ENCODE peak calls at places on chromosomes 12 and 14, in five cellular contexts. One of them, this sample, is unnamed.

GRCh38 chr14:95713596-95714371 is at the start of gene TCL1A:
- DNase-seq in body of pancreas: no peak
- DNase-seq in fibroblast of lung: no peak
- DNase-seq in HepG2: no peak
- DNase-seq in tibial artery: no peak
- DNase-seq in this sample: no peak

GRCh38 chr14:57461777-57462320 is 31.8 kb downstream of the CCDC198 start:
- DNase-seq in tibial artery: no peak
- DNase-seq in HepG2: no peak
- DNase-seq in fibroblast of lung: no peak
- DNase-seq in body of pancreas: no peak
- DNase-seq in this sample: no peak

GRCh38 chr12:103462675-103463074 is 33.1 kb downstream of the C12orf42 start:
- DNase-seq in tibial artery: no peak
- DNase-seq in body of pancreas: no peak
- DNase-seq in HepG2: no peak
- DNase-seq in fibroblast of lung: no peak
- DNase-seq in this sample: no peak

GRCh38 chr14:104142136-104143041 is 4.0 kb downstream of the KIF26A start:
- DNase-seq in body of pancreas: no peak
- DNase-seq in HepG2: no peak
- DNase-seq in tibial artery: peak; percentile 48
- DNase-seq in fibroblast of lung: no peak
- DNase-seq in this sample: no peak

GRCh38 chr14:44897844-44898151 is 63.9 kb downstream of the KLHL28 start:
- DNase-seq in tibial artery: no peak
- DNase-seq in HepG2: no peak
- DNase-seq in fibroblast of lung: peak; percentile 54
- DNase-seq in body of pancreas: no peak
- DNase-seq in this sample: no peak

GRCh38 chr12:120190985-120191480 is 3.5 kb downstream of the GCN1 start:
- DNase-seq in tibial artery: no peak
- DNase-seq in HepG2: no peak
- DNase-seq in fibroblast of lung: no peak
- DNase-seq in body of pancreas: no peak
- DNase-seq in this sample: no peak

GRCh38 chr12:3034067-3034750 is 43.0 kb upstream of the TSPAN9 start:
- DNase-seq in tibial artery: no peak
- DNase-seq in HepG2: peak; percentile 55
- DNase-seq in body of pancreas: peak; percentile 77
- DNase-seq in fibroblast of lung: peak; percentile 70
- DNase-seq in this sample: peak; percentile 87

GRCh38 chr12:4664111-4664510 is 15.2 kb downstream of the NDUFA9 start:
- DNase-seq in tibial artery: no peak
- DNase-seq in HepG2: no peak
- DNase-seq in fibroblast of lung: peak; percentile 78
- DNase-seq in body of pancreas: no peak
- DNase-seq in this sample: no peak

GRCh38 chr14:51653096-51653814 is 1.5 kb downstream of the FRMD6 start:
- DNase-seq in HepG2: no peak
- DNase-seq in fibroblast of lung: peak; percentile 89
- DNase-seq in tibial artery: no peak
- DNase-seq in body of pancreas: no peak
- DNase-seq in this sample: peak; percentile 20

GRCh38 chr12:27497446-27497845 is 26.6 kb upstream of the PPFIBP1 start:
- DNase-seq in fibroblast of lung: no peak
- DNase-seq in body of pancreas: no peak
- DNase-seq in HepG2: no peak
- DNase-seq in tibial artery: no peak
- DNase-seq in this sample: no peak

GRCh38 chr12:99043319-99043914 is 398.3 kb downstream of the APAF1 start:
- DNase-seq in fibroblast of lung: peak; percentile 71
- DNase-seq in HepG2: peak; percentile 45
- DNase-seq in tibial artery: no peak
- DNase-seq in body of pancreas: peak; percentile 74
- DNase-seq in this sample: peak; percentile 53

GRCh38 chr14:55911794-55912193 is 206.4 kb upstream of the PELI2 start:
- DNase-seq in tibial artery: no peak
- DNase-seq in fibroblast of lung: no peak
- DNase-seq in body of pancreas: no peak
- DNase-seq in HepG2: no peak
- DNase-seq in this sample: no peak

GRCh38 chr12:77667101-77667500 is 163.6 kb upstream of the NAV3 start:
- DNase-seq in body of pancreas: no peak
- DNase-seq in fibroblast of lung: peak; percentile 14
- DNase-seq in tibial artery: no peak
- DNase-seq in HepG2: no peak
- DNase-seq in this sample: no peak

GRCh38 chr14:103232338-103232808 is 101.7 kb upstream of the EIF5 start:
- DNase-seq in body of pancreas: no peak
- DNase-seq in HepG2: no peak
- DNase-seq in fibroblast of lung: no peak
- DNase-seq in tibial artery: peak; percentile 47
- DNase-seq in this sample: no peak

GRCh38 chr14:99838555-99839193 is 45.5 kb downstream of the EML1 start:
- DNase-seq in fibroblast of lung: peak; percentile 13
- DNase-seq in HepG2: peak; percentile 84
- DNase-seq in body of pancreas: no peak
- DNase-seq in tibial artery: no peak
- DNase-seq in this sample: peak; percentile 54

GRCh38 chr14:72701610-72702009 is 192.3 kb downstream of the DPF3 start:
- DNase-seq in body of pancreas: no peak
- DNase-seq in tibial artery: peak; percentile 67
- DNase-seq in HepG2: no peak
- DNase-seq in fibroblast of lung: no peak
- DNase-seq in this sample: no peak

GRCh38 chr14:55412686-55413085 is 1.1 kb upstream of the ATG14 start:
- DNase-seq in HepG2: no peak
- DNase-seq in fibroblast of lung: no peak
- DNase-seq in body of pancreas: no peak
- DNase-seq in tibial artery: no peak
- DNase-seq in this sample: no peak

GRCh38 chr12:45674583-45674982 is 54.9 kb upstream of the ARID2 start:
- DNase-seq in tibial artery: peak; percentile 78
- DNase-seq in body of pancreas: peak; percentile 22
- DNase-seq in fibroblast of lung: peak; percentile 96
- DNase-seq in HepG2: no peak
- DNase-seq in this sample: no peak

GRCh38 chr12:18813753-18814152 is 75.8 kb downstream of the CAPZA3 start:
- DNase-seq in tibial artery: no peak
- DNase-seq in HepG2: no peak
- DNase-seq in fibroblast of lung: no peak
- DNase-seq in body of pancreas: no peak
- DNase-seq in this sample: no peak

GRCh38 chr12:14138495-14138894 is 157.1 kb upstream of the GRIN2B start:
- DNase-seq in fibroblast of lung: no peak
- DNase-seq in HepG2: no peak
- DNase-seq in body of pancreas: no peak
- DNase-seq in tibial artery: no peak
- DNase-seq in this sample: peak; percentile 36

GRCh38 chr12:47082283-47082962 is 2.7 kb upstream of the AMIGO2 start:
- DNase-seq in body of pancreas: no peak
- DNase-seq in HepG2: no peak
- DNase-seq in tibial artery: no peak
- DNase-seq in fibroblast of lung: no peak
- DNase-seq in this sample: no peak

GRCh38 chr12:3930216-3930615 is 57.0 kb upstream of the PARP11 start:
- DNase-seq in fibroblast of lung: no peak
- DNase-seq in body of pancreas: no peak
- DNase-seq in tibial artery: no peak
- DNase-seq in HepG2: no peak
- DNase-seq in this sample: no peak

GRCh38 chr14:54579606-54580005 is 12.7 kb downstream of the SAMD4A start:
- DNase-seq in body of pancreas: no peak
- DNase-seq in HepG2: no peak
- DNase-seq in fibroblast of lung: no peak
- DNase-seq in tibial artery: no peak
- DNase-seq in this sample: no peak

GRCh38 chr12:21940549-21940948 is 677 bp downstream of the ABCC9 start:
- DNase-seq in HepG2: no peak
- DNase-seq in tibial artery: no peak
- DNase-seq in body of pancreas: no peak
- DNase-seq in fibroblast of lung: peak; percentile 8
- DNase-seq in this sample: peak; percentile 34

GRCh38 chr12:21942377-21942703 is 1.1 kb upstream of the ABCC9 start:
- DNase-seq in tibial artery: no peak
- DNase-seq in fibroblast of lung: no peak
- DNase-seq in body of pancreas: no peak
- DNase-seq in HepG2: no peak
- DNase-seq in this sample: no peak

GRCh38 chr12:21940972-21941521 is at the start of gene ABCC9:
- DNase-seq in fibroblast of lung: peak; percentile 48
- DNase-seq in body of pancreas: peak; percentile 60
- DNase-seq in tibial artery: peak; percentile 74
- DNase-seq in HepG2: no peak
- DNase-seq in this sample: peak; percentile 77

GRCh38 chr12:21939435-21939834 is 1.8 kb downstream of the ABCC9 start:
- DNase-seq in HepG2: no peak
- DNase-seq in body of pancreas: peak; percentile 11
- DNase-seq in fibroblast of lung: no peak
- DNase-seq in tibial artery: no peak
- DNase-seq in this sample: peak; percentile 72

GRCh38 chr12:21941522-21942376 is 523 bp upstream of the ABCC9 start:
- DNase-seq in body of pancreas: peak; percentile 68
- DNase-seq in tibial artery: peak; percentile 77
- DNase-seq in fibroblast of lung: peak; percentile 35
- DNase-seq in HepG2: no peak
- DNase-seq in this sample: peak; percentile 93
- H3K4me3 ChIP-seq in body of pancreas: peak overlapping the region; percentile 27
- H3K4me3 ChIP-seq in tibial artery: peak overlapping the region; percentile 70
- H3K4me3 ChIP-seq in fibroblast of lung: peak overlapping the region; percentile 79
- H3K4me3 ChIP-seq in HepG2: no peak overlapping the region
- H3K4me3 ChIP-seq in this sample: peak overlapping the region; percentile 56

DNA sequence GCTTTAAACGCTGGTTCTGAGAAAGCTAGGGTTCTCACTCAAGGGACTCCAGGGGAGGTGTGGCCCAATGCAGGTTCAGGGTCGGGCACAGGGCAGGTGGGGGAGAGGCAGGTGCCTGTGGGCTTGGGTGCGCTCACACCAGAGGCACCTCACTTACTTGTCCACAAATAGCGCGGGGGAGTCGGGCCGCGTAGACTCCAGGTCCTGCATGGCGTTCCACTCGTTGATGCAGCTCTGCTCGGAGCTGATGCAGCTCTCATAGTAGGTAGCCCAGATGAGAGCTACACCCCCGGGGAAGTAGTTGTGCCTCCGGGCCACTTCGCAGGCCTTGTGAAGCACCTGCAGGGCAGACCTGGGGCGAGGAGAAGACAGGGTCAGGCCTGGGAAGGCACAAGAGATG is 49.9 kb downstream of the SSH1 start:
- DNase-seq in HepG2: no peak
- DNase-seq in tibial artery: peak; percentile 60
- DNase-seq in fibroblast of lung: no peak
- DNase-seq in body of pancreas: no peak
- DNase-seq in this sample: no peak
- H3K36me3 ChIP-seq in HepG2: peaks cover 47% of the 10 kb centered on the region
- H3K36me3 ChIP-seq in tibial artery: peaks cover 67% of the 10 kb centered on the region
- H3K36me3 ChIP-seq in fibroblast of lung: peaks cover 38% of the 10 kb centered on the region
- H3K36me3 ChIP-seq in body of pancreas: peaks cover 1% of the 10 kb centered on the region
- H3K36me3 ChIP-seq in this sample: peaks cover 7% of the 10 kb centered on the region

GRCh38 chr12:56040963-56041578 is 647 bp upstream of the RPS26 start:
- DNase-seq in HepG2: no peak
- DNase-seq in body of pancreas: no peak
- DNase-seq in tibial artery: no peak
- DNase-seq in fibroblast of lung: no peak
- DNase-seq in this sample: no peak
- TF ChIP-seq CTCF in HepG2: no peak
- TF ChIP-seq CTCF in body of pancreas: no peak
- TF ChIP-seq CTCF in tibial artery: no peak
- TF ChIP-seq CTCF in fibroblast of lung: no peak
- TF ChIP-seq CTCF in this sample: no peak

GRCh38 chr12:12900786-12901157 is 9.4 kb downstream of the GPRC5A start:
- DNase-seq in fibroblast of lung: no peak
- DNase-seq in tibial artery: no peak
- DNase-seq in body of pancreas: no peak
- DNase-seq in HepG2: no peak
- DNase-seq in this sample: no peak
- H3K4me3 ChIP-seq in fibroblast of lung: no peak overlapping the region
- H3K4me3 ChIP-seq in tibial artery: no peak overlapping the region
- H3K4me3 ChIP-seq in body of pancreas: no peak overlapping the region
- H3K4me3 ChIP-seq in HepG2: no peak overlapping the region
- H3K4me3 ChIP-seq in this sample: no peak overlapping the region

This sample was measured in Caco-2.